ENCODE peak calls at places on chromosomes 12 and 14, in ten cellular contexts. X is heart left ventricle, T is body of pancreas, S is esophagus squamous epithelium, G is stomach, O is transverse colon, K is Peyer's patch, M is suprapubic skin, P is A549, Z is sigmoid colon. Q is an unnamed sample.

GRCh38 chr12:95611676-95612309 is 60.5 kb upstream of the USP44 start:
- DNase-seq in X (no peak), P (no peak), Z (no peak), M (no peak), K (no peak), O (no peak), G (no peak), S (no peak), T (peak; percentile 33), Q (no peak)

GRCh38 chr14:81298911-81299310 is 78.2 kb upstream of the GTF2A1 start:
- DNase-seq in Z (no peak), M (no peak), O (no peak), T (no peak), G (no peak), P (no peak), X (no peak), K (no peak), S (no peak), Q (no peak)

GRCh38 chr14:70032447-70032846 is 153.2 kb downstream of the SMOC1 start:
- DNase-seq in P (peak; percentile 30), G (no peak), T (peak; percentile 49), S (no peak), M (no peak), O (no peak), X (no peak), Z (no peak), K (no peak), Q (no peak)

GRCh38 chr12:2401040-2401439 is 348.3 kb downstream of the CACNA1C start:
- DNase-seq in K (no peak), Z (no peak), X (no peak), G (no peak), T (no peak), M (no peak), O (no peak), S (no peak), P (no peak), Q (no peak)

GRCh38 chr12:122523280-122523679 is 3.5 kb downstream of the RSRC2 start:
- DNase-seq in S (no peak), G (no peak), Z (no peak), X (no peak), P (no peak), M (no peak), O (no peak), T (no peak), K (no peak), Q (no peak)

GRCh38 chr12:121003650-121004049 is 12.6 kb downstream of the C12orf43 start:
- DNase-seq in X (no peak), O (peak; percentile 57), S (no peak), P (no peak), K (no peak), G (peak; percentile 61), T (no peak), M (no peak), Z (no peak), Q (no peak)

GRCh38 chr14:102969060-102969791 is 46.8 kb downstream of the AMN start:
- DNase-seq in G (no peak), X (no peak), O (no peak), P (no peak), Z (no peak), K (no peak), S (no peak), T (no peak), M (no peak), Q (no peak)

GRCh38 chr14:59305836-59306555 is 117.5 kb downstream of the DAAM1 start:
- DNase-seq in P (no peak), X (no peak), Z (no peak), T (no peak), G (no peak), S (no peak), O (no peak), K (no peak), M (no peak), Q (no peak)

GRCh38 chr14:104872469-104873341 is 7.6 kb downstream of the CEP170B start:
- DNase-seq in T (peak; percentile 17), X (peak; percentile 50), O (no peak), M (no peak), P (no peak), Z (no peak), S (no peak), G (peak; percentile 65), K (no peak), Q (peak; percentile 14)

GRCh38 chr14:68250950-68251765 is 431.6 kb downstream of the RAD51B start:
- DNase-seq in Z (no peak), S (no peak), O (no peak), T (no peak), X (no peak), P (no peak), K (no peak), G (no peak), M (no peak), Q (no peak)

GRCh38 chr12:59632408-59632807 is 36.6 kb downstream of the SLC16A7 start:
- DNase-seq in P (no peak), K (no peak), Z (no peak), S (no peak), O (no peak), M (no peak), G (no peak), T (no peak), X (peak; percentile 31), Q (no peak)

GRCh38 chr12:32051511-32052299 is 54.9 kb upstream of the BICD1 start:
- DNase-seq in S (no peak), G (no peak), K (no peak), T (no peak), P (peak; percentile 62), O (no peak), Z (no peak), X (no peak), M (no peak), Q (no peak)

GRCh38 chr12:69154585-69155363 is 84.6 kb upstream of the CPSF6 start:
- DNase-seq in O (peak; percentile 80), X (peak; percentile 68), M (peak; percentile 79), T (peak; percentile 73), G (peak; percentile 80), K (peak; percentile 75), P (peak; percentile 62), Z (peak; percentile 80), S (no peak), Q (peak; percentile 35)

GRCh38 chr14:21521526-21521925 is 4.6 kb downstream of the SALL2 start:
- DNase-seq in X (no peak), M (no peak), G (no peak), T (no peak), S (no peak), O (no peak), Z (no peak), P (no peak), K (no peak), Q (no peak)

GRCh38 chr12:6494968-6495367 is 1.1 kb downstream of the NCAPD2 start:
- DNase-seq in K (no peak), O (no peak), M (no peak), Z (no peak), P (no peak), X (no peak), T (no peak), G (no peak), S (no peak), Q (no peak)

GRCh38 chr12:33628087-33628486 is 188.5 kb upstream of the SYT10 start:
- DNase-seq in G (no peak), M (no peak), T (no peak), S (no peak), X (no peak), K (no peak), Z (no peak), O (no peak), P (no peak), Q (no peak)

GRCh38 chr12:65668981-65669695 is 155.1 kb upstream of the HMGA2 start:
- DNase-seq in X (no peak), S (no peak), T (no peak), P (no peak), Z (no peak), K (no peak), G (no peak), O (no peak), M (no peak), Q (no peak)

DNA sequence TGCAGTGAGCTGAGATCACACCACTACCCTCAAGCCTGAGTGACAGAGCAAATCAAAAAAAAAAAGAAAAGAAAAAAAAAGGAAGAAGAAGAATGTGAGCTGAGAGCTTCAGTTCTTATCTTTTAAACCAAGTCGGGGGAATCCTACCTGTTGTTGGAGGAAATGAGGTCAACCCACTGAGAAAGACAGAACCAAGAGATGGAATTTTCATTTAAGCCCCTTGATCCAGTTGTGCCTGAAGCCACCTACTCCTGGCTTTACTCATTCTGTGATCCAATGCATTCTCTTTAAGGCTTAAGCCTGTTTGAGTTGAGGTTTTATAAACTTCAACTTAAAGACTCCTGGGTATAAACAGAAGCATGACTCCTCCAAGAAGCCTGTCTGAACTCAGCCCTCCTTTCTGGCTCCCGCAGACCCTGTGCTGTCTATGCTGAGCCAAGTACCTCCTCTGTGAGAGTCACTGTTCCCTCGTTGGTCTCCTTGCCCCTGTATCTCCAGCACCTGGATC is 32.5 kb downstream of the MAP1LC3B2 start:
- DNase-seq in S (no peak), T (peak; percentile 18), G (no peak), P (no peak), K (no peak), X (no peak), M (no peak), O (no peak), Z (no peak), Q (no peak)
- H3K4me1 ChIP-seq in S (peaks cover 17% of the 10 kb centered on the region), T (peaks cover 17% of the 10 kb centered on the region), G (peaks cover 29% of the 10 kb centered on the region), P (peaks cover 24% of the 10 kb centered on the region), K (no peaks in the 10 kb centered on the region), X (peaks cover 17% of the 10 kb centered on the region), M (peaks cover 35% of the 10 kb centered on the region), O (peaks cover 17% of the 10 kb centered on the region), Z (peaks cover 14% of the 10 kb centered on the region), Q (no peaks in the 10 kb centered on the region)

GRCh38 chr12:46382974-46383653 is 10.5 kb upstream of the SLC38A2 start:
- DNase-seq in T (peak; percentile 98), S (peak; percentile 69), P (peak; percentile 73), O (peak; percentile 98), G (peak; percentile 98), M (peak; percentile 99), K (peak; percentile 94), X (peak; percentile 98), Z (peak; percentile 99), Q (peak; percentile 98)
- TF ChIP-seq POLR2A in T (peak; percentile 78), S (peak; percentile 91), P (peak; percentile 68), O (peak; percentile 33), G (no peak), M (peak; percentile 57), K (peak; percentile 85), X (peak; percentile 19), Z (peak; percentile 51), Q (peak; percentile 93)

GRCh38 chr14:91258021-91258618 is 13.6 kb upstream of the GPR68 start:
- DNase-seq in S (no peak), X (peak; percentile 63), M (no peak), T (no peak), Z (peak; percentile 91), K (no peak), O (peak; percentile 36), P (no peak), G (no peak), Q (peak; percentile 43)
- H3K4me1 ChIP-seq in S (peaks cover 38% of the 10 kb centered on the region), X (peaks cover 24% of the 10 kb centered on the region), M (peaks cover 24% of the 10 kb centered on the region), T (peaks cover 6% of the 10 kb centered on the region), Z (peaks cover 18% of the 10 kb centered on the region), K (peaks cover under 1% of the 10 kb centered on the region), O (peaks cover 24% of the 10 kb centered on the region), P (peaks cover 2% of the 10 kb centered on the region), G (peaks cover 19% of the 10 kb centered on the region), Q (peaks cover 7% of the 10 kb centered on the region)

DNA sequence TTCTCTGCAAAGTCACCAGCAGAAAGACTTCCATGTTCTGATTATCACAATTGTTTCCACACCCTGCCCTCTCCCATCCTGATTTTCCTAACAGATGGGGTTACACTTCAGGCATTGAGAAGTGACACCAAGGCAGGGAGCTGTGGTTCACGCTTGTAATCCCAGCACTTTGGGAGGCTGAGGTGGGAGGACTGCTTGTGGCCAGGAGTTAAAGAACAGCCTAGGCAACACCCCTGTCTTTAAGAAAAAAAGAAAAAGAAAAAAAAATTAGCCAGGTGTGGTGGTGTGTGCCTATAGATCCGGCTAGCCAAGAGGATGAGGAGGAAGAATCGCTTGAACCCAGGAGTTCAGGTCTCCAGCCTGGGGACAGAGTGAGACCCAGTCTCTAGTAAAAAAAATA is 5.2 kb downstream of the PPP1CC start:
- DNase-seq in S (no peak), K (no peak), T (no peak), X (no peak), P (no peak), G (no peak), M (no peak), O (no peak), Z (no peak), Q (no peak)
- TF ChIP-seq POLR2A in S (no peak), K (no peak), T (no peak), X (no peak), P (no peak), G (no peak), M (no peak), O (no peak), Z (no peak), Q (no peak)